ENCODE peak calls at places on chromosomes 2 and 18, in six cellular contexts. O is ovary, L is tibial nerve, V is GM12878, U is A549, T is sigmoid colon. C is an unnamed sample.

GRCh38 chr2:219820767-219821166 is 193.3 kb downstream of the SLC4A3 start:
- DNase-seq in L (no peak), U (no peak), T (no peak), O (no peak), V (no peak), C (no peak)

GRCh38 chr2:159202568-159203071 is 83.9 kb downstream of the WDSUB1 start:
- DNase-seq in V (no peak), U (no peak), T (peak), O (no peak), L (no peak), C (no peak)

GRCh38 chr2:126656311-126657145 is 570 bp downstream of the GYPC start:
- DNase-seq in U (no peak), V (no peak), O (peak), L (no peak), T (no peak), C (no peak)

GRCh38 chr2:17719562-17720371 is 33.8 kb downstream of the SMC6 start:
- DNase-seq in T (no peak), O (no peak), V (no peak), U (peak), L (no peak), C (no peak)

GRCh38 chr2:219687266-219687665 is 59.8 kb downstream of the SLC4A3 start:
- DNase-seq in L (no peak), T (no peak), U (no peak), O (no peak), V (no peak), C (no peak)

GRCh38 chr2:111972955-111973565 is 74.7 kb downstream of the MERTK start:
- DNase-seq in V (peak), T (no peak), O (no peak), U (no peak), L (no peak), C (no peak)

GRCh38 chr2:207269021-207269420 is 103.3 kb upstream of the KLF7 start:
- DNase-seq in L (no peak), V (no peak), T (no peak), U (no peak), O (no peak), C (no peak)

GRCh38 chr2:143085125-143085784 is 44.0 kb upstream of the ARHGAP15 start:
- DNase-seq in U (no peak), O (no peak), L (no peak), T (no peak), V (no peak), C (no peak)

GRCh38 chr2:46570396-46570795 is 91.0 kb downstream of the TMEM247 start:
- DNase-seq in V (no peak), O (no peak), T (no peak), U (no peak), L (no peak), C (no peak)

GRCh38 chr2:241925821-241926441 is 56.4 kb downstream of the RTP5 start:
- DNase-seq in O (no peak), T (no peak), U (no peak), L (no peak), V (no peak), C (no peak)

GRCh38 chr18:2480536-2480935 is 90.8 kb downstream of the METTL4 start:
- DNase-seq in U (no peak), V (no peak), L (no peak), O (no peak), T (no peak), C (no peak)

GRCh38 chr2:144890828-144891227 is 370.9 kb upstream of the ZEB2 start:
- DNase-seq in L (no peak), O (no peak), T (no peak), V (no peak), U (peak), C (no peak)

GRCh38 chr2:216426938-216427337 is 14.7 kb downstream of the SMARCAL1 start:
- DNase-seq in V (no peak), L (no peak), T (no peak), O (no peak), U (no peak), C (no peak)

GRCh38 chr2:65370387-65371093 is 61.9 kb downstream of the SPRED2 start:
- DNase-seq in T (no peak), V (peak), U (no peak), O (no peak), L (no peak), C (no peak)

GRCh38 chr2:12549641-12550040 is 167.1 kb upstream of the TRIB2 start:
- DNase-seq in V (no peak), L (no peak), U (no peak), T (no peak), O (no peak), C (no peak)

GRCh38 chr2:40654346-40654745 is 202.5 kb upstream of the SLC8A1 start:
- DNase-seq in U (no peak), T (no peak), L (no peak), O (no peak), V (no peak), C (no peak)

GRCh38 chr2:10772201-10772867 is 40.3 kb downstream of the PDIA6 start:
- DNase-seq in L (no peak), T (peak), O (no peak), V (no peak), U (no peak), C (no peak)

GRCh38 chr2:214604861-214605260 is 194.0 kb downstream of the VWC2L start:
- DNase-seq in T (no peak), O (no peak), V (no peak), U (no peak), L (no peak), C (no peak)

GRCh38 chr18:13640266-13640860 is 86.0 kb downstream of the FAM210A start:
- DNase-seq in T (peak), O (no peak), U (no peak), V (no peak), L (no peak), C (no peak)

GRCh38 chr2:241095594-241096290 is 6.3 kb downstream of the MTERF4 start:
- DNase-seq in T (no peak), V (no peak), L (no peak), U (no peak), O (no peak), C (no peak)

GRCh38 chr2:128370468-128371247 is 52.0 kb upstream of the HS6ST1 start:
- DNase-seq in L (no peak), O (peak), V (no peak), T (peak), U (no peak), C (peak)

GRCh38 chr2:64400103-64400728 is 53.7 kb upstream of the LGALSL start:
- DNase-seq in V (no peak), L (no peak), T (no peak), U (no peak), O (no peak), C (no peak)

GRCh38 chr2:120175000-120175581 is 48.1 kb downstream of the TMEM185B start:
- DNase-seq in T (no peak), L (no peak), U (peak), O (no peak), V (no peak), C (no peak)

GRCh38 chr2:205657579-205657978 is 24.7 kb upstream of the NRP2 start:
- DNase-seq in V (no peak), T (peak), L (no peak), O (no peak), U (no peak), C (no peak)

GRCh38 chr2:41735446-41735845 is 312.4 kb upstream of the PKDCC start:
- DNase-seq in V (no peak), T (no peak), L (no peak), U (no peak), O (no peak), C (no peak)

GRCh38 chr2:104402825-104403224 is 451.1 kb upstream of the POU3F3 start:
- DNase-seq in U (no peak), V (no peak), L (no peak), O (no peak), T (no peak), C (no peak)

GRCh38 chr2:95071856-95072255 is 46.3 kb downstream of the MAL start:
- DNase-seq in U (no peak), O (no peak), V (no peak), L (no peak), T (no peak), C (no peak)

GRCh38 chr18:22063077-22063476 is 106.3 kb upstream of the GATA6 start:
- DNase-seq in V (no peak), T (no peak), O (no peak), L (no peak), U (no peak), C (no peak)

GRCh38 chr2:54524236-54524991 is 68.3 kb downstream of the SPTBN1 start:
- DNase-seq in U (no peak), O (no peak), L (no peak), T (no peak), V (peak), C (no peak)

GRCh38 chr2:9574314-9574713 is 18.7 kb upstream of the ADAM17 start:
- DNase-seq in O (no peak), T (no peak), V (no peak), L (no peak), U (no peak), C (no peak)

GRCh38 chr2:173680574-173680973 is 284.6 kb downstream of the SP3 start:
- DNase-seq in L (no peak), V (no peak), T (no peak), U (no peak), O (no peak), C (no peak)

GRCh38 chr2:20560891-20561702 is 89.8 kb downstream of the HS1BP3 start:
- DNase-seq in O (no peak), L (no peak), T (no peak), V (no peak), U (no peak), C (no peak)

GRCh38 chr2:199201539-199201938 is 256.2 kb downstream of the SATB2 start:
- DNase-seq in V (no peak), T (no peak), L (no peak), U (no peak), O (no peak), C (no peak)

GRCh38 chr2:182554950-182555349 is 128.1 kb upstream of the PDE1A start:
- DNase-seq in V (no peak), O (no peak), U (no peak), T (no peak), L (no peak), C (no peak)

GRCh38 chr18:44651918-44652317 is 28.8 kb upstream of the SETBP1 start:
- DNase-seq in L (no peak), T (no peak), U (no peak), V (no peak), O (no peak), C (no peak)

GRCh38 chr2:44549099-44549471 is 187.3 kb downstream of the CAMKMT start:
- DNase-seq in O (no peak), U (peak), V (no peak), T (no peak), L (no peak), C (no peak)

GRCh38 chr2:207528980-207529329 is 807 bp upstream of the CREB1 start:
- DNase-seq in T (peak), L (no peak), U (peak), O (no peak), V (no peak), C (no peak)

GRCh38 chr2:226313071-226313470 is 486.5 kb downstream of the IRS1 start:
- DNase-seq in U (no peak), V (no peak), L (no peak), T (no peak), O (no peak), C (no peak)
- TF ChIP-seq EP300 in U (no peak), V (no peak), L (no peak), T (no peak), O (no peak), C (no peak)

GRCh38 chr2:16473575-16473974 is 192.1 kb downstream of the CYRIA start:
- DNase-seq in L (no peak), U (no peak), O (no peak), T (no peak), V (no peak), C (no peak)

GRCh38 chr2:16475581-16475980 is 190.1 kb downstream of the CYRIA start:
- DNase-seq in T (no peak), V (no peak), O (no peak), U (no peak), L (no peak), C (no peak)

GRCh38 chr2:16477648-16478047 is 188.0 kb downstream of the CYRIA start:
- DNase-seq in O (no peak), L (no peak), T (no peak), V (no peak), U (no peak), C (no peak)

GRCh38 chr2:16476866-16477265 is 188.8 kb downstream of the CYRIA start:
- DNase-seq in O (no peak), U (no peak), L (no peak), T (no peak), V (no peak), C (no peak)

GRCh38 chr2:16476168-16476567 is 189.5 kb downstream of the CYRIA start:
- DNase-seq in U (no peak), T (no peak), O (no peak), L (no peak), V (no peak), C (no peak)
- TF ChIP-seq POLR2A in U (no peak), T (no peak), O (no peak), L (no peak), V (no peak), C (no peak)

DNA sequence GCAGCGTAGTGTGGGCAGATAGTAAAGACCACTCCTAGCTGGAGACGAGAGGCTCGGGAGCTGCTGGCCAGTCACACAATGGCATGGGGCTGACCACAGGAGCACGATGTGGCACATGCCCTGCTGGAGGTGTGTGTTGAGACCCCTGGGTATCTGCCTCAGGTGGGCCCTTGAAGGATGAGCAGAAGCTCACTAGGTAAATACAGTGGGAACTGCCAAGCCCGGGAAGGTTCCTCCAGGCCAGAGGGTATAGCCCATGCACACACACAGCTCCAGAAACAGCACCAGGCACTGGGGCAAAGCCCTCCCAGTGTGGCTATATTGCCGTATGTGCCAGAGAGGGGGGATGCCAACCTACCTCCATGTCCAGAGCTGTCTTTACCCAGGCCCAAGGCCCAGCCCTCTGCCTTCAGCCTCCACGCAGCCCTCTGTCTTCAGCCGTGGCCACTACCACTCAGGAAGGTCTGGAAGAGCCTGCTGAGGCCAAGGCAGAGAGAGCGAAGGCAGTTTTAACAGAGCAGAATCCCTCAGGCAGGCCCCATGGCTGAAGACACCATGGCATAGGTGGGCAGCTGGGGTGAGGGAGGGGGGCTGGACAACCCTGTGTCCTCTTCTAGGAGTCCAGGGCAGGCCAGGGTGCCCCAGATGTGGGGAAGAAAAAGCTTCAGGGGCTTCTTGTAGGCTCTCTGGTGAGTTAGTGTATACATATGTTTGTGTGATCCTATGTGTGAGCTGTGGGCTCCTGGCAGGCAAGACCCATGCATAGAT is 7.0 kb upstream of the ARID5A start:
- DNase-seq in L (no peak), V (no peak), U (no peak), O (no peak), T (peak), C (no peak)
- TF ChIP-seq EP300 in L (no peak), V (no peak), U (no peak), O (no peak), T (no peak), C (no peak)

GRCh38 chr2:156522824-156523440 is 86.8 kb downstream of the GPD2 start:
- DNase-seq in O (no peak), V (no peak), L (no peak), T (no peak), U (no peak), C (no peak)
- TF ChIP-seq POLR2A in O (no peak), V (no peak), L (no peak), T (no peak), U (no peak), C (no peak)

GRCh38 chr18:74896390-74896991 is 298.8 kb downstream of the ZNF407 start:
- DNase-seq in V (no peak), L (no peak), T (no peak), O (no peak), U (no peak), C (no peak)

GRCh38 chr18:74898965-74899364 is 301.3 kb downstream of the ZNF407 start:
- DNase-seq in O (no peak), V (no peak), L (no peak), T (no peak), U (no peak), C (no peak)

GRCh38 chr18:74892066-74892627 is 294.5 kb downstream of the ZNF407 start:
- DNase-seq in O (no peak), V (no peak), T (no peak), L (no peak), U (no peak), C (no peak)

GRCh38 chr18:74897971-74898657 is 300.4 kb downstream of the ZNF407 start:
- DNase-seq in O (no peak), U (no peak), T (no peak), V (no peak), L (no peak), C (no peak)

DNA sequence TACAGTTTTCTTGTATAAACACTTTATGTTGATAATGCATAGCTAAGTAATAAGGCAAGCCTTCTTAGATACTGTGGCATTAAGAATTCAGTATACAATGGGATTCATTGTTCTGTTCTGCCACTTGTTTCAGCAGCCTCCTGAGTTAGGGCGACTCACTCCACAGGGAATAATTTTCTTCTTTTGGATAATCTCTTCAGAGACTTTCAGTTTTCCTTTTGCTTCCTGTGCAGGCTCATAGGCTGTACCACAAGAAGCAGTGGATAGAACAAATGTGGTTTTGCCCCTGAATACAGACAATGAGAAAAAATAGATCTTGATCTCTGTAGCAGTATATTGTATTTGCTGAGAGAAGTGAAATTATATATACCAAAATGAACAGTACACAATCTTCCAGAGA is 298.0 kb downstream of the ZNF407 start:
- DNase-seq in O (no peak), U (no peak), L (no peak), T (no peak), V (no peak), C (no peak)
- TF ChIP-seq EP300 in O (no peak), U (no peak), L (no peak), T (no peak), V (no peak), C (no peak)

DNA sequence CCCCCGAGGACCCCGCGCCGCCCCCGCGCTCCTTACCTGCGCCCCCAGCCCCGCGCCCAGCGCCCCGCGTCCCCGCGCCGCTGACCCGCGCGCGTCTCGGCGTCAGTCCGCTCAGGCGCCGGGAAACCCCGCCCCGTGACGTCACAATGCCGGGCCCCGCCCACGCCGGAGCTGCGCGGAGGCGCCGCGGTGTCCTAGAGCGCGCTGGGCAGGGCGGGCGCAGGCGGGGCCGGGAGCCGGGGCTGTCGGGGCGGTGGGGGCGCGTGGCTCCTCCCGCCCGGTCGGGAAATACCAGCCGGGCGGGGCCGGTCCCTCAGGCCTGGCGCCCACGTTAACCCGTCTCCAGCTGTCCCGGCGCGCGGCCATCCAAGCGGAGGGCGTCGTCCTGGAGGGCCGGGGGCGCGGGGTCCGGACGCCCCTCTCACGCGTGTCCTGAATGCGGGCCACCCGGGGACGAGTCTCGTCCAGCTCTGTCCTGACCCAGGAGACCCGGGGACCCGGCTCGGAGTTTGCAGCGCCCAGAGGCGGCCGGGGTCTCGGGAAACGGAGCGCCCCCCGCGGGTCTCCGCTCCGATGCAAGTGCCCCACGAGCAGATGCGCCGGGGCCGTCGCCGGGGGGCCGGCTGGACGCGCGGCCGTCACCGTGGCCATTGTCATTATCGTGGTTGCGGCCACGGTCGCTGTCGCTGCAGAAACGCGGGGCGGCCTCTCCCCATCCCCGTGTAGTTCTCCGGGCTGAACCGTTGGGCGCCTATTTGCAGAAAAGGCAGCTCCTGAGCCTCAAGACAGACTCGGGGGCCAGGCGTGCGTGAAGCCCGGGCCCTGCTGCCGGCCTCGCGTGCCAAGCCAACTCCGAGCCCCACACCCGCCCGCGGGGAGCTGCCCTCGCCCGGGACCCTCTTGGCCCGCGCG is at the start of gene SLC66A2:
- DNase-seq in T (peak), L (peak), U (peak), O (peak), V (no peak), C (peak)
- TF ChIP-seq POLR2A in T (peak), L (peak), U (peak), O (peak), V (peak), C (peak)

DNA sequence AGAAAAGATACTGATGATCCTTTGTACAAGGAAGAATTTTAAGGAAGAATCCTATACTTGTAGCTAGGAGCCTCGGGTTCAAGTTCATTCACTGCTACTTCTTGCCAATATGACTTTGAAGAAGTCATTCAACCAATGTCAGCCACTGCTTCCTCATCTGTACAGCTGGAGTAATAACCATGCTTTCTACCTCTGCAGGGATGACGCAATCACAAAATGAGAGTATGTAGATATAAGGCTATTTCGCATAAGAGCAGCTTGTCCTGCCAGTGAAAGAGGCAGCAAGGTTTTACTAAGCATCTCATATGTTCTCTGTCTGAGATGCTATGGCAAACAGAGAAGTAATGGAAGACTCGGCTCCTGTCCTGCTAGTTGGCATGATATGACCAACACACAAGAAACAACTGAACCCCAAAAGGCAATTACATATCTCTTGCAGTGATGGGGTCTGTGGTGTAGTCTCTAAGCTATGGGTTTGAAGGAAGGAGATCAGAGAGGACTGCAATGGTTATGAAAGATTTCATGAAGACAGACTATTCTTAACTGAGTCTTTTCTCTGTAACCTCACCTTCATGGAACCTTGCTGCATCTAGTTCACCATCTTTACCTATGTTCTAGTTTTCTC is 9.2 kb downstream of the AAK1 start:
- DNase-seq in O (no peak), V (no peak), U (no peak), L (no peak), T (no peak), C (no peak)
- TF ChIP-seq EP300 in O (no peak), V (no peak), U (no peak), L (no peak), T (no peak), C (no peak)